ENCODE peak calls at places on chromosomes 4 and X, in five cellular contexts. T is stomach, J is left lung, K is AG09319, L is left ventricle myocardium inferior. Q is an unnamed sample.
A peak's percentile ranks its signal among the peaks of the same experiment; 100 is the strongest.

GRCh38 chrX:7908821-7909220 is 18.4 kb downstream of the PNPLA4 start:
- DNase-seq in L (no peak), K (no peak), T (no peak), J (no peak), Q (no peak)

GRCh38 chrX:99242001-99242400 is 1168.1 kb downstream of the PCDH19 start:
- DNase-seq in J (no peak), L (no peak), K (no peak), T (no peak), Q (no peak)

GRCh38 chrX:98523026-98523425 is 1639.3 kb downstream of the RPA4 start:
- DNase-seq in J (no peak), L (no peak), T (no peak), K (no peak), Q (no peak)

GRCh38 chrX:3143043-3143799 is 102.0 kb downstream of the ARSF start:
- DNase-seq in K (no peak), J (no peak), T (no peak), L (no peak), Q (no peak)

GRCh38 chrX:134949271-134949670 is 41.5 kb upstream of the SMIM10 start:
- DNase-seq in K (no peak), J (no peak), L (no peak), T (no peak), Q (no peak)

GRCh38 chr4:104860227-104861123 is 286.2 kb upstream of the TET2 start:
- DNase-seq in J (no peak), T (peak; percentile 29), K (no peak), L (no peak), Q (peak; percentile 38)

GRCh38 chrX:64152857-64153256 is 52.7 kb downstream of the AMER1 start:
- DNase-seq in T (peak; percentile 26), L (no peak), J (no peak), K (no peak), Q (no peak)

GRCh38 chr4:86855572-86855971 is 6.4 kb upstream of the SLC10A6 start:
- DNase-seq in T (no peak), K (no peak), L (no peak), J (no peak), Q (no peak)

GRCh38 chr4:86594559-86595425 is 677 bp downstream of the PTPN13 start:
- DNase-seq in L (peak; percentile 34), T (peak; percentile 32), J (peak; percentile 88), K (peak; percentile 93), Q (no peak)

GRCh38 chr4:111031180-111031579 is 408.3 kb upstream of the PITX2 start:
- DNase-seq in K (no peak), T (no peak), J (no peak), L (no peak), Q (no peak)